ENCODE peak calls at places on chromosomes 11 and 22, in four cellular contexts. G is right lobe of liver, V is fibroblast of the aortic adventitia, K is lower lobe of right lung. N is an unnamed sample.

GRCh38 chr11:84564180-84564866 is 1062.8 kb downstream of the DLG2 start:
- DNase-seq in V (peak), K (no peak), G (peak), N (peak)

GRCh38 chr11:38948392-38948791 is 2350.4 kb upstream of the RAG2 start:
- DNase-seq in V (no peak), K (no peak), G (no peak), N (no peak)

GRCh38 chr11:35675901-35676610 is 13.5 kb downstream of the TRIM44 start:
- DNase-seq in K (no peak), V (no peak), G (no peak), N (no peak)

GRCh38 chr22:19069451-19069850 is 52.8 kb downstream of the DGCR2 start:
- DNase-seq in G (no peak), V (no peak), K (no peak), N (no peak)

GRCh38 chr22:29633514-29634312 is 30.3 kb downstream of the NF2 start:
- DNase-seq in V (peak), G (no peak), K (no peak), N (no peak)

GRCh38 chr22:17705565-17706450 is 67.3 kb downstream of the BCL2L13 start:
- DNase-seq in V (no peak), K (no peak), G (no peak), N (peak)

GRCh38 chr22:45831394-45831793 is 145.6 kb downstream of the WNT7B start:
- DNase-seq in K (no peak), G (no peak), V (peak), N (peak)

GRCh38 chr22:46148885-46149492 is 1.3 kb upstream of the PPARA start:
- DNase-seq in G (peak), K (no peak), V (no peak), N (no peak)

GRCh38 chr11:115324569-115325432 is 179.4 kb downstream of the CADM1 start:
- DNase-seq in G (no peak), V (peak), K (no peak), N (peak)

GRCh38 chr22:50529416-50530279 is at the start of gene TYMP:
- DNase-seq in V (peak), G (peak), K (peak), N (peak)

GRCh38 chr11:7600205-7600775 is 73.0 kb downstream of the CYB5R2 start:
- DNase-seq in K (peak), V (peak), G (peak), N (peak)

GRCh38 chr11:58465690-58466089 is 23.7 kb upstream of the OR5B12 start:
- DNase-seq in K (no peak), G (no peak), V (no peak), N (no peak)

GRCh38 chr11:19913893-19914249 is 201.2 kb downstream of the NAV2 start:
- DNase-seq in G (no peak), K (no peak), V (no peak), N (no peak)
- H3K4me3 ChIP-seq in G (no peak), K (no peak), V (no peak), N (no peak)

GRCh38 chr11:65727865-65728264 is 7.3 kb upstream of the RNASEH2C start:
- DNase-seq in G (no peak), V (no peak), K (no peak), N (no peak)

GRCh38 chr11:65722261-65722660 is 1.7 kb upstream of the RNASEH2C start:
- DNase-seq in G (no peak), K (no peak), V (no peak), N (no peak)

GRCh38 chr11:65726660-65727059 is 6.1 kb upstream of the RNASEH2C start:
- DNase-seq in K (no peak), V (no peak), G (no peak), N (no peak)
- TF ChIP-seq CTCF in K (no peak), V (no peak), G (no peak), N (no peak)

GRCh38 chr22:44026066-44026629 is 2.0 kb downstream of the PARVB start:
- DNase-seq in G (no peak), K (peak), V (no peak), N (no peak)

GRCh38 chr22:44029069-44029468 is 5.0 kb downstream of the PARVB start:
- DNase-seq in K (no peak), V (no peak), G (no peak), N (no peak)

GRCh38 chr22:44028091-44028490 is 4.0 kb downstream of the PARVB start:
- DNase-seq in G (no peak), V (no peak), K (no peak), N (no peak)

GRCh38 chr22:44025171-44026065 is 1.3 kb downstream of the PARVB start:
- DNase-seq in V (no peak), G (no peak), K (peak), N (no peak)

DNA sequence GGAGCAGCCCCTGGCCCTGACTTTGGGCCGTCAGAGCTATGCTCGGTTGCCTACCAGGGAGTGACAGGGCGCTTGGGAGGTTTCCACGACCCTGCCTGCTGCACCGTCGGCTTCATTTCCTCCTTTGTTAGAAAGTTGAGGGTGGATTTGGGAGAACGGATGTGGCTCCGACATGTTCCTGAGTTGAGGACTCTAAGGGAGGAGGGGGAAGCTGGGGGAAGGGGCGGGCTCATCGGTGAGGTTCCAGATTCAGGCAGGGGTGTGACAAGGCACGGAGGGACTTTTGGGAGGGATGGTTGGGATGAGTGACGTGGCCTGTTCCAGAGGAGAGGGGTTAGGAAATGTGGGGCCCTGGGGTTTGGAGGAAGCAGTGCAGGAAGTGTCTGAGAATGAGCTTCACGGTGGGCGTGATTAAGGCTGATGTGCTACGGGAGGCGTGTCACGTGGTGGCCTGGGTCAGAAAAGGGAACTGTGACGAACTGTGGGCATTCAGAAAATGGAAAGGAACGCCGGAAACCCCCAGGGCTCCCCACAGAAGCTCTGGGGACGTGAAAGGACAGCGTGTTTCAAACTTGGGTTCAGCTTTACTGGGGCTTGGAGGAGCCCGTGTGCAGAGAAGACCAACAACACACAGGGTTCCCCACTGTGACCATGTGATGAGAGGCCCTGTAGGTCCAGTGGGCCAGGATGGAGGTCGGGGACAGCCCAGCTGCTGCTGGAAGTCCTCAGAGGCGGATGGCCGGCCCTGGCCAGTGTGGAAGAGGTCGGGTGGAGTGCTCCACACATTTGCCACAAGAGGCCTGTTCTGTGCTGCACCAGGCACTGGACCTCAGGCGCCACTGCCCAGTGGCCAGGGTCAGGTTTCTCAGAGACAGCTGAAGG is 2.8 kb downstream of the PARVB start:
- DNase-seq in G (peak), V (no peak), K (peak), N (peak)
- H3K4me3 ChIP-seq in G (no peak), V (no peak), K (peak), N (no peak)

GRCh38 chr22:30763815-30764686 is 69.4 kb downstream of the OSBP2 start:
- DNase-seq in G (peak), K (no peak), V (peak), N (peak)
- TF ChIP-seq CTCF in G (peak), K (peak), V (peak), N (peak)

N was measured in foreskin fibroblast.